ENCODE peak calls at places on chromosomes 2 and 18, in five cellular contexts. Y is GM12878, Q is H1, A is HepG2, B is K562. X is an unnamed sample.
A peak's percentile ranks its signal among the peaks of the same experiment; 100 is the strongest.

GRCh38 chr2:109726666-109727270 is 67.3 kb upstream of the RGPD5 start:
- DNase-seq in Y (no peak), Q (no peak), A (no peak), B (no peak), X (no peak)

GRCh38 chr2:86625096-86625495 is 1.4 kb upstream of the RNF103 start:
- DNase-seq in Y (no peak), Q (no peak), A (no peak), B (no peak), X (no peak)

GRCh38 chr18:70577023-70577420 is 288.2 kb downstream of the SOCS6 start:
- DNase-seq in Y (no peak), Q (no peak), A (no peak), B (no peak), X (no peak)

GRCh38 chr2:27428978-27429541 is 629 bp downstream of the NRBP1 start:
- DNase-seq in Y (no peak), Q (no peak), A (peak; percentile 83), B (peak; percentile 92), X (peak; percentile 64)

GRCh38 chr18:57807336-57808117 is 4.4 kb upstream of the ATP8B1 start:
- DNase-seq in Y (no peak), Q (no peak), A (no peak), B (no peak), X (no peak)

GRCh38 chr2:164090533-164090932 is 354.7 kb upstream of the FIGN start:
- DNase-seq in Y (no peak), Q (no peak), A (no peak), B (no peak), X (no peak)

GRCh38 chr2:64873472-64873924 is 115.7 kb upstream of the SLC1A4 start:
- DNase-seq in Y (no peak), Q (no peak), A (peak; percentile 53), B (peak; percentile 82), X (peak; percentile 51)

GRCh38 chr18:23487738-23488625 is 15.3 kb upstream of the RMC1 start:
- DNase-seq in Y (peak; percentile 62), Q (no peak), A (peak; percentile 60), B (peak; percentile 84), X (no peak)

GRCh38 chr2:241033346-241033987 is 35.0 kb downstream of the SNED1 start:
- DNase-seq in Y (no peak), Q (no peak), A (no peak), B (no peak), X (no peak)

DNA sequence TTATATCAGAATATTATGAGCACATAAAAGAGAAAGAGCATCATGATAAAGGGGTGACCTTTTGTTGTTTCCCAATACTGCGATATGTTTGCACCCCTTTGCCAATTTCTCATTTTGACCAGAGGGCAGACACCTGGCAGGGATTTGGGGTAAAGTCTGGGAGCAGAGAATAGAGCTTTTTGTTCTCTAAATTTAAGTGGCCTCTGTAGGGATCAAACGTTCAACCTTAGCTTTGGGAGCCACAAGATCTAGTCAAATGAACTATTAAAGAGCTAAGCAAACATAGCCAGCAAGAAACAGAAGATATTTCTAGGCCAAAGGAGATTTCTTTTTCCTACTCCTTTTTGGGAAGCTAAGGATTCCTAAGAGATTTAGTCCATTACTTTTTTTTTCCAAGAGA is 1.1 kb upstream of the MSTN start:
- DNase-seq in Y (no peak), Q (no peak), A (no peak), B (no peak), X (no peak)
- H3K4me3 ChIP-seq in Y (no peak overlapping the region), Q (no peak overlapping the region), A (no peak overlapping the region), B (no peak overlapping the region), X (no peak overlapping the region)

GRCh38 chr2:9996321-9996720 is 44.8 kb downstream of the GRHL1 start:
- DNase-seq in Y (no peak), Q (no peak), A (no peak), B (no peak), X (no peak)
- TF ChIP-seq CEBPB in Y (no peak), Q (no peak), A (no peak), B (no peak), X (no peak)

GRCh38 chr2:128366746-128367511 is 48.3 kb upstream of the HS6ST1 start:
- DNase-seq in Y (no peak), Q (no peak), A (no peak), B (no peak), X (no peak)

GRCh38 chr2:128369126-128369555 is 50.5 kb upstream of the HS6ST1 start:
- DNase-seq in Y (no peak), Q (no peak), A (no peak), B (no peak), X (no peak)

GRCh38 chr2:128368437-128369125 is 49.9 kb upstream of the HS6ST1 start:
- DNase-seq in Y (no peak), Q (no peak), A (no peak), B (no peak), X (no peak)

GRCh38 chr2:128369626-128370467 is 51.2 kb upstream of the HS6ST1 start:
- DNase-seq in Y (no peak), Q (no peak), A (no peak), B (no peak), X (no peak)

DNA sequence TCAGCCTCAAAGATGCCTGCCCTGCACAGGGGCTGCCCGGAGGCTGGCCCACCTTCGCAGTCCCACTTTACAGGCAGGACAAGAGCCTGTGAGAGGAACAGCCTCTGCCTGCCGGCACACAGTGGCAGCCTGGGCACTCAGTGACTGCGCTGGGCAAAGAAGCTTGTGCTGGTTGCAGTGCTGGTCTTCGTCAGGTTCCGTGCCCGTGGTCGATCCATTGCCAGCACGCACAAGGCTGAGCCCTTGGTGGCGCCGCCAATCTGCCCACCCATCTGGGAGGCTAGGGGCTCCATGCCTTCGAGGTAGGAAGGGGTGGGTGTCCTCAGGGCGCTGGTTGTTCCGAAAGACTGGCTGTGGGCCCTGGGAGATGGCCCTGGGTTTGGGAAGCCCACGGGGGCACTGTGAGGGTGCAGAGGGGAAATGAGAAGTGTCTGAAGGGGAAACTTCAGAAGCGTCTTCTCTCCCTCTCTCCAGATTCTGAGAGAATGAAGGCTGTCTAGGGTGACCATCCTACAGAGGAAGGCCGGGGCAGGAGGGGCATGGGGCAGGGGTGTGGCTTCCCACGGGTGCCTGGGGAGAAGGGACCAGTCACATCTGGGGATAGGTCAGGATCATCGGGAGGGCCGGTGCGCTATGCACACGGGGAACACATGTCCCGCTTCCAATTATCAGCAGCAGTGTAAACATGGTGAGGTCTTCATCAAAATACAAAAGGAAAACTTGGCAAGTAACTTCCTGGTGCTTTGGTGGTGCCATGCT is 49.1 kb upstream of the HS6ST1 start:
- DNase-seq in Y (no peak), Q (no peak), A (no peak), B (no peak), X (no peak)
- TF ChIP-seq JUND in Y (no peak), Q (no peak), A (no peak), B (no peak), X (no peak)

GRCh38 chr2:174492963-174493431 is 6.2 kb upstream of the GPR155 start:
- DNase-seq in Y (peak; percentile 85), Q (no peak), A (no peak), B (no peak), X (no peak)
- H3K4me3 ChIP-seq in Y (peak overlapping the region; percentile 41), Q (no peak overlapping the region), A (no peak overlapping the region), B (no peak overlapping the region), X (no peak overlapping the region)

GRCh38 chr18:48994044-48994651 is 43.4 kb upstream of the SMAD7 start:
- DNase-seq in Y (no peak), Q (no peak), A (peak; percentile 48), B (no peak), X (no peak)
- TF ChIP-seq CEBPB in Y (no peak), Q (no peak), A (no peak), B (no peak), X (no peak)

DNA sequence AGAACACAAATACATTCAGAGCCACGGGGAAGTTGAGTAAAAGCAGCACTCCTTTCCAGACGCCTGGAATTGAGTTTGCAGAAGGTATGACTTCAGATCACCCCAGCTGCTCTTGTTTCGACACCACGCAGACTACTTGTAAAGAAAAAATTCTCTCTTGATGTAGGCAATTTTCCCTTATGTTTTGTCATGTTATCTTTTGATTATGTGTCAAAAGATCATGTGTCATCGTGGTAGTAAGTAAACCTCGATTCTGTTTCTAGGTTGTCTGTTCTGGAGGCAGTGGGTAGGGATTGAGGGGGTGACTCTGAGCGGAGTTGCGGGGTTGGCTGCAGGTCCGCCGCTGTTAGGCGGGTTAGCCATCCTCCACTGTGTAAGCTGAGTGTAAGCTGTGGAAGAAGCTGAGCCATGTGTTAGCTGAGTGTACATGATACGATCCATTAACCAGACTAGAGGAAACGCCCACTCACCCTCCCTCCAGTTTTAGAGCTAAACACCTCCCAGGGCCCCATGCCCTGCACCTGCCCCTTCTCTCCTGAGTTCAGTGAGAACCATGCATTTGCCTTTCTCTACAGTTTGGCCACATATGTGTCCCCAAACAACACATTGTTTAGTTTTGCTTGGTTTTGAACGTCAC is 181.8 kb downstream of the SNTG2 start:
- DNase-seq in Y (no peak), Q (no peak), A (no peak), B (no peak), X (no peak)
- TF ChIP-seq JUND in Y (no peak), Q (no peak), A (no peak), B (no peak), X (no peak)

X was measured in HCT116.